ENCODE peak calls at places on chromosomes 16 and 17, in seven cellular contexts. P is body of pancreas, X is tibial nerve, A is spleen, C is stomach, J is GM12892, F is sigmoid colon. M is an unnamed sample.

GRCh38 chr16:88773812-88774291 is 11.2 kb downstream of the PIEZO1 start:
- DNase-seq in J (no peak), A (no peak), C (peak; percentile 46), X (no peak), F (peak; percentile 85), P (peak; percentile 36), M (no peak)

GRCh38 chr16:23131841-23132576 is 17.2 kb downstream of the USP31 start:
- DNase-seq in P (no peak), F (no peak), J (no peak), C (no peak), A (no peak), X (no peak), M (no peak)

GRCh38 chr17:50127661-50128361 is 2.1 kb downstream of the SAMD14 start:
- DNase-seq in C (no peak), A (no peak), P (no peak), X (no peak), J (no peak), F (no peak), M (no peak)

GRCh38 chr17:34412022-34412421 is 49.0 kb upstream of the CCL1 start:
- DNase-seq in A (no peak), X (no peak), J (no peak), C (no peak), P (no peak), F (no peak), M (no peak)

GRCh38 chr16:72877374-72878028 is 170.4 kb downstream of the ZFHX3 start:
- DNase-seq in J (no peak), A (no peak), X (no peak), C (no peak), P (no peak), F (no peak), M (no peak)

GRCh38 chr17:17985153-17985552 is 12.5 kb downstream of the DRC3 start:
- DNase-seq in F (no peak), J (no peak), A (no peak), X (no peak), C (no peak), P (no peak), M (no peak)

GRCh38 chr17:17959520-17960361 is 12.5 kb downstream of the TOM1L2 start:
- DNase-seq in A (no peak), P (no peak), X (no peak), C (no peak), J (no peak), F (no peak), M (no peak)

GRCh38 chr17:60615108-60615507 is 15.1 kb downstream of the PPM1D start:
- DNase-seq in F (no peak), X (no peak), C (no peak), A (no peak), J (no peak), P (no peak), M (no peak)

GRCh38 chr17:79504181-79504605 is 106.7 kb downstream of the RBFOX3 start:
- DNase-seq in J (no peak), F (no peak), A (no peak), X (no peak), C (no peak), P (no peak), M (no peak)

GRCh38 chr16:73049051-73049910 is 1.4 kb upstream of the ZFHX3 start:
- DNase-seq in X (no peak), C (no peak), J (no peak), A (no peak), P (no peak), F (no peak), M (no peak)

GRCh38 chr17:73025041-73025440 is 67.4 kb downstream of the SLC39A11 start:
- DNase-seq in P (peak; percentile 67), C (no peak), A (no peak), X (no peak), J (no peak), F (no peak), M (no peak)

GRCh38 chr17:48571024-48571818 is 6.9 kb downstream of the HOXB4 start:
- DNase-seq in A (no peak), C (no peak), P (no peak), J (no peak), F (no peak), X (no peak), M (no peak)

GRCh38 chr17:80427366-80428282 is 12.7 kb downstream of the ENDOV start:
- DNase-seq in P (no peak), J (no peak), X (no peak), A (peak; percentile 76), C (no peak), F (no peak), M (no peak)

GRCh38 chr16:75648265-75649076 is 898 bp downstream of the TERF2IP start:
- DNase-seq in J (peak; percentile 45), X (peak; percentile 81), P (peak; percentile 88), F (peak; percentile 90), C (peak; percentile 86), A (peak; percentile 95), M (peak; percentile 45)

DNA sequence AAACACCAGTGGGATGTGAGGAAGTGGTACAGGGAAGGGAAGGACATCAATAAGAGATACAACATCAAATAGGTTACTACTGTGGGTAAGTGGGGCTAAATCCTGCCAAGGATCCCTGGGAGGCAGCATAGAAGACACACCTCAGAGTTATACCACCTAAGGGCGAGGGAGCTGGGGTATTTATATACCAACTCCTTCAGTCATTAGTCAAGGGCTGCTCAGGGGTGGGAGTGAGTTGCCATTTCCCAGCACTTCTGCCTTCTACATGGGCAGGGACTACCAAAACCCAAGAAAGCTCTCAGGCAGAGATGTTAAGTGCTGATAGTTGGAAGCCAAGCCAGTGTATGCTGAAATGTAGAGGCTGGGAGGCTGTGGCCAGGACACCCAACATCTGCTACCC is 57.5 kb upstream of the MARCHF10 start:
- DNase-seq in P (no peak), A (no peak), C (no peak), J (no peak), F (no peak), X (no peak), M (no peak)
- TF ChIP-seq POLR2A in P (no peak), A (no peak), C (no peak), J (no peak), F (no peak), X (no peak), M (no peak)

DNA sequence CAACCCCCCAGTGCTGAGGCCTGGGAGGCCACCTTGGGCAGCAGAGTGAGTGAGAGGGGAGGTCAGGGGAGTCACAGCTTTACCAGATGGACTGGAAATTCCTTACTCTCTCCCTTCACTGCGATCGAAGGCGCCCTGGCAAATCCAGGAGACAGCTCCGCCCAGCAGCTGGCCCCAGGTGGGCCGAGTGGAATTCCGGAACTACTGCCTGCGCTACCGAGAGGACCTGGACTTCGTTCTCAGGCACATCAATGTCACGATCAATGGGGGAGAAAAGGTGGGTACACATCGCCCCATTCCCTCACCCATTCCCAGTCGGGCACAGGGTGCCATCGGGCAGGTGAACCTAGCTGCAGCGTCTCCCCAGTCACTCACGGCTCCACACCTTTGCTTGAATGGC is 91.6 kb downstream of the ABCC6 start:
- DNase-seq in J (no peak), A (no peak), X (no peak), F (no peak), C (no peak), P (no peak), M (no peak)
- TF ChIP-seq POLR2A in J (no peak), A (no peak), X (no peak), F (no peak), C (no peak), P (no peak), M (no peak)

GRCh38 chr17:57663326-57664070 is 81.6 kb downstream of the CCDC182 start:
- DNase-seq in P (no peak), A (peak; percentile 38), J (no peak), X (no peak), C (no peak), F (peak; percentile 27), M (no peak)

GRCh38 chr17:57665128-57665527 is 80.0 kb downstream of the CCDC182 start:
- DNase-seq in X (no peak), J (no peak), F (peak; percentile 33), A (peak; percentile 31), P (no peak), C (no peak), M (no peak)

GRCh38 chr17:57662021-57662420 is 83.1 kb downstream of the CCDC182 start:
- DNase-seq in P (no peak), F (peak; percentile 11), C (no peak), J (no peak), A (peak; percentile 8), X (no peak), M (no peak)

GRCh38 chr17:57665696-57666095 is 79.4 kb downstream of the CCDC182 start:
- DNase-seq in A (peak; percentile 61), P (no peak), F (peak; percentile 54), C (no peak), J (no peak), X (no peak), M (no peak)

GRCh38 chr17:57662644-57663308 is 82.3 kb downstream of the CCDC182 start:
- DNase-seq in A (peak; percentile 84), C (peak; percentile 92), F (peak; percentile 97), J (peak; percentile 59), P (peak; percentile 95), X (peak; percentile 88), M (peak; percentile 42)
- TF ChIP-seq POLR2A in A (no peak), C (no peak), F (no peak), J (no peak), P (no peak), X (peak; percentile 64), M (no peak)

GRCh38 chr17:7842950-7843535 is 9.0 kb downstream of the KDM6B start:
- DNase-seq in P (peak; percentile 87), J (no peak), A (peak; percentile 94), C (peak; percentile 72), F (peak; percentile 92), X (peak; percentile 55), M (no peak)
- TF ChIP-seq POLR2A in P (no peak), J (peak; percentile 67), A (peak; percentile 62), C (no peak), F (no peak), X (peak; percentile 45), M (peak; percentile 69)